ENCODE peak calls at places on chromosome 13, in seven cellular contexts. One of them, this sample, is unnamed.

GRCh38 chr13:109123971-109124370 is 494.6 kb downstream of the MYO16 start:
- DNase-seq in astrocyte of the cerebellum: no peak
- DNase-seq in stimulated activated CD8-positive, alpha-beta memory T cell treated with anti-CD3 and anti-CD28 coated beads, Interleukin-12 subunit alpha, Interleukin-12 subunit beta, amount 100 ng/mL, for 1 hour: no peak
- DNase-seq in naive thymus-derived CD8-positive, alpha-beta T cell: no peak
- DNase-seq in activated T-cell treated with anti-CD3 and anti-CD28 coated beads for 24 hours: no peak
- DNase-seq in mesendoderm: peak
- DNase-seq in left ventricle myocardium superior: no peak
- DNase-seq in this sample: no peak

GRCh38 chr13:99542788-99543406 is 41.6 kb downstream of the TM9SF2 start:
- DNase-seq in astrocyte of the cerebellum: no peak
- DNase-seq in stimulated activated CD8-positive, alpha-beta memory T cell treated with anti-CD3 and anti-CD28 coated beads, Interleukin-12 subunit alpha, Interleukin-12 subunit beta, amount 100 ng/mL, for 1 hour: no peak
- DNase-seq in naive thymus-derived CD8-positive, alpha-beta T cell: no peak
- DNase-seq in activated T-cell treated with anti-CD3 and anti-CD28 coated beads for 24 hours: peak
- DNase-seq in mesendoderm: no peak
- DNase-seq in left ventricle myocardium superior: no peak
- DNase-seq in this sample: no peak

GRCh38 chr13:111179908-111180756 is 65.0 kb downstream of the ARHGEF7 start:
- DNase-seq in astrocyte of the cerebellum: no peak
- DNase-seq in stimulated activated CD8-positive, alpha-beta memory T cell treated with anti-CD3 and anti-CD28 coated beads, Interleukin-12 subunit alpha, Interleukin-12 subunit beta, amount 100 ng/mL, for 1 hour: no peak
- DNase-seq in naive thymus-derived CD8-positive, alpha-beta T cell: no peak
- DNase-seq in activated T-cell treated with anti-CD3 and anti-CD28 coated beads for 24 hours: no peak
- DNase-seq in mesendoderm: no peak
- DNase-seq in left ventricle myocardium superior: no peak
- DNase-seq in this sample: no peak

GRCh38 chr13:82739881-82740280 is 1142.4 kb downstream of the SLITRK1 start:
- DNase-seq in astrocyte of the cerebellum: no peak
- DNase-seq in stimulated activated CD8-positive, alpha-beta memory T cell treated with anti-CD3 and anti-CD28 coated beads, Interleukin-12 subunit alpha, Interleukin-12 subunit beta, amount 100 ng/mL, for 1 hour: no peak
- DNase-seq in naive thymus-derived CD8-positive, alpha-beta T cell: no peak
- DNase-seq in activated T-cell treated with anti-CD3 and anti-CD28 coated beads for 24 hours: no peak
- DNase-seq in mesendoderm: no peak
- DNase-seq in left ventricle myocardium superior: no peak
- DNase-seq in this sample: no peak

GRCh38 chr13:108915634-108916497 is 286.5 kb downstream of the MYO16 start:
- DNase-seq in astrocyte of the cerebellum: peak
- DNase-seq in stimulated activated CD8-positive, alpha-beta memory T cell treated with anti-CD3 and anti-CD28 coated beads, Interleukin-12 subunit alpha, Interleukin-12 subunit beta, amount 100 ng/mL, for 1 hour: peak
- DNase-seq in naive thymus-derived CD8-positive, alpha-beta T cell: no peak
- DNase-seq in activated T-cell treated with anti-CD3 and anti-CD28 coated beads for 24 hours: peak
- DNase-seq in mesendoderm: peak
- DNase-seq in left ventricle myocardium superior: peak
- DNase-seq in this sample: no peak

GRCh38 chr13:76890036-76890435 is 3.8 kb upstream of the KCTD12 start:
- DNase-seq in astrocyte of the cerebellum: no peak
- DNase-seq in stimulated activated CD8-positive, alpha-beta memory T cell treated with anti-CD3 and anti-CD28 coated beads, Interleukin-12 subunit alpha, Interleukin-12 subunit beta, amount 100 ng/mL, for 1 hour: no peak
- DNase-seq in naive thymus-derived CD8-positive, alpha-beta T cell: no peak
- DNase-seq in activated T-cell treated with anti-CD3 and anti-CD28 coated beads for 24 hours: no peak
- DNase-seq in mesendoderm: no peak
- DNase-seq in left ventricle myocardium superior: no peak
- DNase-seq in this sample: no peak

GRCh38 chr13:77930430-77930829 is 11.8 kb upstream of the EDNRB start:
- DNase-seq in astrocyte of the cerebellum: no peak
- DNase-seq in stimulated activated CD8-positive, alpha-beta memory T cell treated with anti-CD3 and anti-CD28 coated beads, Interleukin-12 subunit alpha, Interleukin-12 subunit beta, amount 100 ng/mL, for 1 hour: no peak
- DNase-seq in naive thymus-derived CD8-positive, alpha-beta T cell: no peak
- DNase-seq in activated T-cell treated with anti-CD3 and anti-CD28 coated beads for 24 hours: no peak
- DNase-seq in mesendoderm: no peak
- DNase-seq in left ventricle myocardium superior: no peak
- DNase-seq in this sample: no peak

GRCh38 chr13:31046711-31047279 is 114.3 kb downstream of the TEX26 start:
- DNase-seq in astrocyte of the cerebellum: no peak
- DNase-seq in stimulated activated CD8-positive, alpha-beta memory T cell treated with anti-CD3 and anti-CD28 coated beads, Interleukin-12 subunit alpha, Interleukin-12 subunit beta, amount 100 ng/mL, for 1 hour: no peak
- DNase-seq in naive thymus-derived CD8-positive, alpha-beta T cell: no peak
- DNase-seq in activated T-cell treated with anti-CD3 and anti-CD28 coated beads for 24 hours: no peak
- DNase-seq in mesendoderm: peak
- DNase-seq in left ventricle myocardium superior: peak
- DNase-seq in this sample: peak

GRCh38 chr13:25598421-25598820 is 226.6 kb downstream of the ATP8A2 start:
- DNase-seq in astrocyte of the cerebellum: no peak
- DNase-seq in stimulated activated CD8-positive, alpha-beta memory T cell treated with anti-CD3 and anti-CD28 coated beads, Interleukin-12 subunit alpha, Interleukin-12 subunit beta, amount 100 ng/mL, for 1 hour: no peak
- DNase-seq in naive thymus-derived CD8-positive, alpha-beta T cell: no peak
- DNase-seq in activated T-cell treated with anti-CD3 and anti-CD28 coated beads for 24 hours: no peak
- DNase-seq in mesendoderm: no peak
- DNase-seq in left ventricle myocardium superior: no peak
- DNase-seq in this sample: no peak

GRCh38 chr13:62040806-62041205 is 625.2 kb upstream of the PCDH20 start:
- DNase-seq in astrocyte of the cerebellum: no peak
- DNase-seq in stimulated activated CD8-positive, alpha-beta memory T cell treated with anti-CD3 and anti-CD28 coated beads, Interleukin-12 subunit alpha, Interleukin-12 subunit beta, amount 100 ng/mL, for 1 hour: no peak
- DNase-seq in naive thymus-derived CD8-positive, alpha-beta T cell: no peak
- DNase-seq in activated T-cell treated with anti-CD3 and anti-CD28 coated beads for 24 hours: no peak
- DNase-seq in mesendoderm: no peak
- DNase-seq in left ventricle myocardium superior: no peak
- DNase-seq in this sample: no peak

GRCh38 chr13:112704634-112705145 is 14.9 kb downstream of the ATP11A start:
- DNase-seq in astrocyte of the cerebellum: no peak
- DNase-seq in stimulated activated CD8-positive, alpha-beta memory T cell treated with anti-CD3 and anti-CD28 coated beads, Interleukin-12 subunit alpha, Interleukin-12 subunit beta, amount 100 ng/mL, for 1 hour: no peak
- DNase-seq in naive thymus-derived CD8-positive, alpha-beta T cell: no peak
- DNase-seq in activated T-cell treated with anti-CD3 and anti-CD28 coated beads for 24 hours: no peak
- DNase-seq in mesendoderm: no peak
- DNase-seq in left ventricle myocardium superior: no peak
- DNase-seq in this sample: no peak

GRCh38 chr13:110574161-110574560 is 12.6 kb upstream of the RAB20 start:
- DNase-seq in astrocyte of the cerebellum: no peak
- DNase-seq in stimulated activated CD8-positive, alpha-beta memory T cell treated with anti-CD3 and anti-CD28 coated beads, Interleukin-12 subunit alpha, Interleukin-12 subunit beta, amount 100 ng/mL, for 1 hour: no peak
- DNase-seq in naive thymus-derived CD8-positive, alpha-beta T cell: no peak
- DNase-seq in activated T-cell treated with anti-CD3 and anti-CD28 coated beads for 24 hours: no peak
- DNase-seq in mesendoderm: no peak
- DNase-seq in left ventricle myocardium superior: no peak
- DNase-seq in this sample: no peak

GRCh38 chr13:42894765-42895181 is 97.3 kb downstream of the EPSTI1 start:
- DNase-seq in astrocyte of the cerebellum: peak
- DNase-seq in stimulated activated CD8-positive, alpha-beta memory T cell treated with anti-CD3 and anti-CD28 coated beads, Interleukin-12 subunit alpha, Interleukin-12 subunit beta, amount 100 ng/mL, for 1 hour: no peak
- DNase-seq in naive thymus-derived CD8-positive, alpha-beta T cell: no peak
- DNase-seq in activated T-cell treated with anti-CD3 and anti-CD28 coated beads for 24 hours: no peak
- DNase-seq in mesendoderm: no peak
- DNase-seq in left ventricle myocardium superior: no peak
- DNase-seq in this sample: no peak

GRCh38 chr13:33123066-33123940 is 107.1 kb downstream of the KL start:
- DNase-seq in astrocyte of the cerebellum: no peak
- DNase-seq in stimulated activated CD8-positive, alpha-beta memory T cell treated with anti-CD3 and anti-CD28 coated beads, Interleukin-12 subunit alpha, Interleukin-12 subunit beta, amount 100 ng/mL, for 1 hour: no peak
- DNase-seq in naive thymus-derived CD8-positive, alpha-beta T cell: no peak
- DNase-seq in activated T-cell treated with anti-CD3 and anti-CD28 coated beads for 24 hours: no peak
- DNase-seq in mesendoderm: peak
- DNase-seq in left ventricle myocardium superior: peak
- DNase-seq in this sample: peak

GRCh38 chr13:27130223-27131015 is 41.2 kb downstream of the USP12 start:
- DNase-seq in astrocyte of the cerebellum: no peak
- DNase-seq in stimulated activated CD8-positive, alpha-beta memory T cell treated with anti-CD3 and anti-CD28 coated beads, Interleukin-12 subunit alpha, Interleukin-12 subunit beta, amount 100 ng/mL, for 1 hour: no peak
- DNase-seq in naive thymus-derived CD8-positive, alpha-beta T cell: no peak
- DNase-seq in activated T-cell treated with anti-CD3 and anti-CD28 coated beads for 24 hours: no peak
- DNase-seq in mesendoderm: no peak
- DNase-seq in left ventricle myocardium superior: no peak
- DNase-seq in this sample: no peak

GRCh38 chr13:104001766-104002165 is 935.5 kb upstream of the SLC10A2 start:
- DNase-seq in astrocyte of the cerebellum: no peak
- DNase-seq in stimulated activated CD8-positive, alpha-beta memory T cell treated with anti-CD3 and anti-CD28 coated beads, Interleukin-12 subunit alpha, Interleukin-12 subunit beta, amount 100 ng/mL, for 1 hour: no peak
- DNase-seq in naive thymus-derived CD8-positive, alpha-beta T cell: no peak
- DNase-seq in activated T-cell treated with anti-CD3 and anti-CD28 coated beads for 24 hours: no peak
- DNase-seq in mesendoderm: no peak
- DNase-seq in left ventricle myocardium superior: no peak
- DNase-seq in this sample: no peak

GRCh38 chr13:90533866-90534265 is 813.6 kb upstream of the MIR17HG start:
- DNase-seq in astrocyte of the cerebellum: no peak
- DNase-seq in stimulated activated CD8-positive, alpha-beta memory T cell treated with anti-CD3 and anti-CD28 coated beads, Interleukin-12 subunit alpha, Interleukin-12 subunit beta, amount 100 ng/mL, for 1 hour: no peak
- DNase-seq in naive thymus-derived CD8-positive, alpha-beta T cell: no peak
- DNase-seq in activated T-cell treated with anti-CD3 and anti-CD28 coated beads for 24 hours: no peak
- DNase-seq in mesendoderm: no peak
- DNase-seq in left ventricle myocardium superior: no peak
- DNase-seq in this sample: peak

GRCh38 chr13:21594715-21595545 is 9.0 kb downstream of the MICU2 start:
- DNase-seq in astrocyte of the cerebellum: no peak
- DNase-seq in stimulated activated CD8-positive, alpha-beta memory T cell treated with anti-CD3 and anti-CD28 coated beads, Interleukin-12 subunit alpha, Interleukin-12 subunit beta, amount 100 ng/mL, for 1 hour: no peak
- DNase-seq in naive thymus-derived CD8-positive, alpha-beta T cell: no peak
- DNase-seq in activated T-cell treated with anti-CD3 and anti-CD28 coated beads for 24 hours: no peak
- DNase-seq in mesendoderm: no peak
- DNase-seq in left ventricle myocardium superior: no peak
- DNase-seq in this sample: no peak

GRCh38 chr13:114154476-114154875 is 22.1 kb upstream of the RASA3 start:
- DNase-seq in astrocyte of the cerebellum: no peak
- DNase-seq in stimulated activated CD8-positive, alpha-beta memory T cell treated with anti-CD3 and anti-CD28 coated beads, Interleukin-12 subunit alpha, Interleukin-12 subunit beta, amount 100 ng/mL, for 1 hour: no peak
- DNase-seq in naive thymus-derived CD8-positive, alpha-beta T cell: no peak
- DNase-seq in activated T-cell treated with anti-CD3 and anti-CD28 coated beads for 24 hours: no peak
- DNase-seq in mesendoderm: no peak
- DNase-seq in left ventricle myocardium superior: no peak
- DNase-seq in this sample: no peak

GRCh38 chr13:76927955-76928354 is 20.4 kb upstream of the ACOD1 start:
- DNase-seq in astrocyte of the cerebellum: no peak
- DNase-seq in stimulated activated CD8-positive, alpha-beta memory T cell treated with anti-CD3 and anti-CD28 coated beads, Interleukin-12 subunit alpha, Interleukin-12 subunit beta, amount 100 ng/mL, for 1 hour: no peak
- DNase-seq in naive thymus-derived CD8-positive, alpha-beta T cell: no peak
- DNase-seq in activated T-cell treated with anti-CD3 and anti-CD28 coated beads for 24 hours: no peak
- DNase-seq in mesendoderm: no peak
- DNase-seq in left ventricle myocardium superior: no peak
- DNase-seq in this sample: no peak

GRCh38 chr13:36848228-36848982 is 29.4 kb downstream of the RFXAP start:
- DNase-seq in astrocyte of the cerebellum: no peak
- DNase-seq in stimulated activated CD8-positive, alpha-beta memory T cell treated with anti-CD3 and anti-CD28 coated beads, Interleukin-12 subunit alpha, Interleukin-12 subunit beta, amount 100 ng/mL, for 1 hour: no peak
- DNase-seq in naive thymus-derived CD8-positive, alpha-beta T cell: no peak
- DNase-seq in activated T-cell treated with anti-CD3 and anti-CD28 coated beads for 24 hours: no peak
- DNase-seq in mesendoderm: peak
- DNase-seq in left ventricle myocardium superior: no peak
- DNase-seq in this sample: no peak

GRCh38 chr13:44703371-44703770 is 127.2 kb upstream of the TSC22D1 start:
- DNase-seq in astrocyte of the cerebellum: no peak
- DNase-seq in stimulated activated CD8-positive, alpha-beta memory T cell treated with anti-CD3 and anti-CD28 coated beads, Interleukin-12 subunit alpha, Interleukin-12 subunit beta, amount 100 ng/mL, for 1 hour: no peak
- DNase-seq in naive thymus-derived CD8-positive, alpha-beta T cell: no peak
- DNase-seq in activated T-cell treated with anti-CD3 and anti-CD28 coated beads for 24 hours: no peak
- DNase-seq in mesendoderm: no peak
- DNase-seq in left ventricle myocardium superior: no peak
- DNase-seq in this sample: no peak

GRCh38 chr13:50456111-50456510 is 387.4 kb downstream of the DLEU7 start:
- DNase-seq in astrocyte of the cerebellum: peak
- DNase-seq in stimulated activated CD8-positive, alpha-beta memory T cell treated with anti-CD3 and anti-CD28 coated beads, Interleukin-12 subunit alpha, Interleukin-12 subunit beta, amount 100 ng/mL, for 1 hour: no peak
- DNase-seq in naive thymus-derived CD8-positive, alpha-beta T cell: no peak
- DNase-seq in activated T-cell treated with anti-CD3 and anti-CD28 coated beads for 24 hours: no peak
- DNase-seq in mesendoderm: no peak
- DNase-seq in left ventricle myocardium superior: no peak
- DNase-seq in this sample: no peak

GRCh38 chr13:22428188-22428828 is 752.5 kb upstream of the SGCG start:
- DNase-seq in astrocyte of the cerebellum: no peak
- DNase-seq in stimulated activated CD8-positive, alpha-beta memory T cell treated with anti-CD3 and anti-CD28 coated beads, Interleukin-12 subunit alpha, Interleukin-12 subunit beta, amount 100 ng/mL, for 1 hour: no peak
- DNase-seq in naive thymus-derived CD8-positive, alpha-beta T cell: no peak
- DNase-seq in activated T-cell treated with anti-CD3 and anti-CD28 coated beads for 24 hours: no peak
- DNase-seq in mesendoderm: peak
- DNase-seq in left ventricle myocardium superior: no peak
- DNase-seq in this sample: no peak

GRCh38 chr13:40130871-40131636 is 475.6 kb downstream of the COG6 start:
- DNase-seq in astrocyte of the cerebellum: no peak
- DNase-seq in stimulated activated CD8-positive, alpha-beta memory T cell treated with anti-CD3 and anti-CD28 coated beads, Interleukin-12 subunit alpha, Interleukin-12 subunit beta, amount 100 ng/mL, for 1 hour: no peak
- DNase-seq in naive thymus-derived CD8-positive, alpha-beta T cell: no peak
- DNase-seq in activated T-cell treated with anti-CD3 and anti-CD28 coated beads for 24 hours: no peak
- DNase-seq in mesendoderm: peak
- DNase-seq in left ventricle myocardium superior: no peak
- DNase-seq in this sample: no peak

GRCh38 chr13:97352815-97353214 is 81.2 kb upstream of the RAP2A start:
- DNase-seq in astrocyte of the cerebellum: no peak
- DNase-seq in stimulated activated CD8-positive, alpha-beta memory T cell treated with anti-CD3 and anti-CD28 coated beads, Interleukin-12 subunit alpha, Interleukin-12 subunit beta, amount 100 ng/mL, for 1 hour: no peak
- DNase-seq in naive thymus-derived CD8-positive, alpha-beta T cell: no peak
- DNase-seq in activated T-cell treated with anti-CD3 and anti-CD28 coated beads for 24 hours: no peak
- DNase-seq in mesendoderm: no peak
- DNase-seq in left ventricle myocardium superior: no peak
- DNase-seq in this sample: no peak

GRCh38 chr13:71871180-71871754 is 4.3 kb upstream of the DACH1 start:
- DNase-seq in astrocyte of the cerebellum: no peak
- DNase-seq in stimulated activated CD8-positive, alpha-beta memory T cell treated with anti-CD3 and anti-CD28 coated beads, Interleukin-12 subunit alpha, Interleukin-12 subunit beta, amount 100 ng/mL, for 1 hour: no peak
- DNase-seq in naive thymus-derived CD8-positive, alpha-beta T cell: no peak
- DNase-seq in activated T-cell treated with anti-CD3 and anti-CD28 coated beads for 24 hours: no peak
- DNase-seq in mesendoderm: no peak
- DNase-seq in left ventricle myocardium superior: no peak
- DNase-seq in this sample: no peak

GRCh38 chr13:50611117-50611781 is 232.2 kb downstream of the DLEU7 start:
- DNase-seq in astrocyte of the cerebellum: no peak
- DNase-seq in stimulated activated CD8-positive, alpha-beta memory T cell treated with anti-CD3 and anti-CD28 coated beads, Interleukin-12 subunit alpha, Interleukin-12 subunit beta, amount 100 ng/mL, for 1 hour: no peak
- DNase-seq in naive thymus-derived CD8-positive, alpha-beta T cell: peak
- DNase-seq in activated T-cell treated with anti-CD3 and anti-CD28 coated beads for 24 hours: no peak
- DNase-seq in mesendoderm: no peak
- DNase-seq in left ventricle myocardium superior: no peak
- DNase-seq in this sample: no peak

GRCh38 chr13:111360452-111360851 is 40.0 kb downstream of the TEX29 start:
- DNase-seq in astrocyte of the cerebellum: no peak
- DNase-seq in stimulated activated CD8-positive, alpha-beta memory T cell treated with anti-CD3 and anti-CD28 coated beads, Interleukin-12 subunit alpha, Interleukin-12 subunit beta, amount 100 ng/mL, for 1 hour: no peak
- DNase-seq in naive thymus-derived CD8-positive, alpha-beta T cell: no peak
- DNase-seq in activated T-cell treated with anti-CD3 and anti-CD28 coated beads for 24 hours: no peak
- DNase-seq in mesendoderm: no peak
- DNase-seq in left ventricle myocardium superior: no peak
- DNase-seq in this sample: no peak

GRCh38 chr13:70391678-70392077 is 283.4 kb upstream of the KLHL1 start:
- DNase-seq in astrocyte of the cerebellum: no peak
- DNase-seq in stimulated activated CD8-positive, alpha-beta memory T cell treated with anti-CD3 and anti-CD28 coated beads, Interleukin-12 subunit alpha, Interleukin-12 subunit beta, amount 100 ng/mL, for 1 hour: no peak
- DNase-seq in naive thymus-derived CD8-positive, alpha-beta T cell: no peak
- DNase-seq in activated T-cell treated with anti-CD3 and anti-CD28 coated beads for 24 hours: no peak
- DNase-seq in mesendoderm: peak
- DNase-seq in left ventricle myocardium superior: no peak
- DNase-seq in this sample: no peak

GRCh38 chr13:43815204-43815603 is 28.4 kb upstream of the ENOX1 start:
- DNase-seq in astrocyte of the cerebellum: peak
- DNase-seq in stimulated activated CD8-positive, alpha-beta memory T cell treated with anti-CD3 and anti-CD28 coated beads, Interleukin-12 subunit alpha, Interleukin-12 subunit beta, amount 100 ng/mL, for 1 hour: no peak
- DNase-seq in naive thymus-derived CD8-positive, alpha-beta T cell: no peak
- DNase-seq in activated T-cell treated with anti-CD3 and anti-CD28 coated beads for 24 hours: no peak
- DNase-seq in mesendoderm: peak
- DNase-seq in left ventricle myocardium superior: no peak
- DNase-seq in this sample: no peak

GRCh38 chr13:24627864-24628418 is 52.3 kb upstream of the ATP12A start:
- DNase-seq in astrocyte of the cerebellum: no peak
- DNase-seq in stimulated activated CD8-positive, alpha-beta memory T cell treated with anti-CD3 and anti-CD28 coated beads, Interleukin-12 subunit alpha, Interleukin-12 subunit beta, amount 100 ng/mL, for 1 hour: no peak
- DNase-seq in naive thymus-derived CD8-positive, alpha-beta T cell: no peak
- DNase-seq in activated T-cell treated with anti-CD3 and anti-CD28 coated beads for 24 hours: no peak
- DNase-seq in mesendoderm: peak
- DNase-seq in left ventricle myocardium superior: no peak
- DNase-seq in this sample: no peak

GRCh38 chr13:49610176-49610575 is 18.1 kb upstream of the ARL11 start:
- DNase-seq in astrocyte of the cerebellum: no peak
- DNase-seq in stimulated activated CD8-positive, alpha-beta memory T cell treated with anti-CD3 and anti-CD28 coated beads, Interleukin-12 subunit alpha, Interleukin-12 subunit beta, amount 100 ng/mL, for 1 hour: no peak
- DNase-seq in naive thymus-derived CD8-positive, alpha-beta T cell: no peak
- DNase-seq in activated T-cell treated with anti-CD3 and anti-CD28 coated beads for 24 hours: no peak
- DNase-seq in mesendoderm: no peak
- DNase-seq in left ventricle myocardium superior: no peak
- DNase-seq in this sample: no peak

GRCh38 chr13:85508683-85509329 is 290.4 kb downstream of the SLITRK6 start:
- DNase-seq in astrocyte of the cerebellum: no peak
- DNase-seq in stimulated activated CD8-positive, alpha-beta memory T cell treated with anti-CD3 and anti-CD28 coated beads, Interleukin-12 subunit alpha, Interleukin-12 subunit beta, amount 100 ng/mL, for 1 hour: no peak
- DNase-seq in naive thymus-derived CD8-positive, alpha-beta T cell: no peak
- DNase-seq in activated T-cell treated with anti-CD3 and anti-CD28 coated beads for 24 hours: no peak
- DNase-seq in mesendoderm: peak
- DNase-seq in left ventricle myocardium superior: no peak
- DNase-seq in this sample: no peak

GRCh38 chr13:83229574-83230300 is 652.5 kb downstream of the SLITRK1 start:
- DNase-seq in astrocyte of the cerebellum: no peak
- DNase-seq in stimulated activated CD8-positive, alpha-beta memory T cell treated with anti-CD3 and anti-CD28 coated beads, Interleukin-12 subunit alpha, Interleukin-12 subunit beta, amount 100 ng/mL, for 1 hour: no peak
- DNase-seq in naive thymus-derived CD8-positive, alpha-beta T cell: no peak
- DNase-seq in activated T-cell treated with anti-CD3 and anti-CD28 coated beads for 24 hours: no peak
- DNase-seq in mesendoderm: no peak
- DNase-seq in left ventricle myocardium superior: no peak
- DNase-seq in this sample: no peak

GRCh38 chr13:109198585-109198984 is 569.2 kb downstream of the MYO16 start:
- DNase-seq in astrocyte of the cerebellum: no peak
- DNase-seq in stimulated activated CD8-positive, alpha-beta memory T cell treated with anti-CD3 and anti-CD28 coated beads, Interleukin-12 subunit alpha, Interleukin-12 subunit beta, amount 100 ng/mL, for 1 hour: no peak
- DNase-seq in naive thymus-derived CD8-positive, alpha-beta T cell: no peak
- DNase-seq in activated T-cell treated with anti-CD3 and anti-CD28 coated beads for 24 hours: no peak
- DNase-seq in mesendoderm: no peak
- DNase-seq in left ventricle myocardium superior: no peak
- DNase-seq in this sample: no peak

GRCh38 chr13:75762066-75762937 is 126.2 kb downstream of the LMO7 start:
- DNase-seq in astrocyte of the cerebellum: no peak
- DNase-seq in stimulated activated CD8-positive, alpha-beta memory T cell treated with anti-CD3 and anti-CD28 coated beads, Interleukin-12 subunit alpha, Interleukin-12 subunit beta, amount 100 ng/mL, for 1 hour: no peak
- DNase-seq in naive thymus-derived CD8-positive, alpha-beta T cell: peak
- DNase-seq in activated T-cell treated with anti-CD3 and anti-CD28 coated beads for 24 hours: no peak
- DNase-seq in mesendoderm: no peak
- DNase-seq in left ventricle myocardium superior: no peak
- DNase-seq in this sample: no peak

GRCh38 chr13:63184693-63185092 is 1769.0 kb upstream of the PCDH20 start:
- DNase-seq in astrocyte of the cerebellum: peak
- DNase-seq in stimulated activated CD8-positive, alpha-beta memory T cell treated with anti-CD3 and anti-CD28 coated beads, Interleukin-12 subunit alpha, Interleukin-12 subunit beta, amount 100 ng/mL, for 1 hour: no peak
- DNase-seq in naive thymus-derived CD8-positive, alpha-beta T cell: no peak
- DNase-seq in activated T-cell treated with anti-CD3 and anti-CD28 coated beads for 24 hours: no peak
- DNase-seq in mesendoderm: peak
- DNase-seq in left ventricle myocardium superior: no peak
- DNase-seq in this sample: no peak